ENCODE peak calls at places on chromosomes 2 and 18, in five cellular contexts. C is foreskin fibroblast; I is AG08396; U is stimulated activated naive B cell treated with anti-CD40 and anti-IgM and Interleukin-4, amounts not matched to agents 10 μg/mL and 1 μg/mL and 100 μg/mL, for 72 hours; J is GM12865. X is an unnamed sample.

GRCh38 chr2:31414601-31415241 is at the start of gene XDH:
- DNase-seq in C (peak), U (no peak), I (no peak), J (peak), X (no peak)

GRCh38 chr2:144481109-144481508 is 38.8 kb downstream of the ZEB2 start:
- DNase-seq in I (no peak), U (no peak), J (no peak), C (no peak), X (no peak)

GRCh38 chr2:109542384-109542783 is 71.4 kb downstream of the SEPTIN10 start:
- DNase-seq in U (no peak), I (no peak), C (no peak), J (no peak), X (no peak)

GRCh38 chr18:58870130-58870529 is 5.5 kb downstream of the ZNF532 start:
- DNase-seq in U (no peak), I (no peak), J (no peak), C (no peak), X (no peak)

GRCh38 chr2:241025639-241026038 is 27.2 kb downstream of the SNED1 start:
- DNase-seq in J (no peak), U (no peak), C (no peak), I (no peak), X (peak)

GRCh38 chr2:126915903-126916302 is 17.2 kb downstream of the TEX51 start:
- DNase-seq in J (no peak), C (no peak), I (no peak), U (no peak), X (no peak)

GRCh38 chr2:80304522-80304878 is at the start of gene LRRTM1:
- DNase-seq in I (peak), U (no peak), C (no peak), J (no peak), X (peak)

GRCh38 chr2:134549104-134549503 is 169.7 kb downstream of the TMEM163 start:
- DNase-seq in I (peak), C (peak), J (no peak), U (no peak), X (peak)

GRCh38 chr2:58899692-58900091 is 658.6 kb upstream of the FANCL start:
- DNase-seq in I (no peak), J (no peak), C (peak), U (no peak), X (peak)

GRCh38 chr2:231932985-231933915 is 7.1 kb upstream of the NPPC start:
- DNase-seq in J (no peak), C (no peak), U (no peak), I (peak), X (no peak)

GRCh38 chr18:32612651-32613050 is 142.0 kb upstream of the GAREM1 start:
- DNase-seq in U (no peak), I (no peak), C (no peak), J (no peak), X (no peak)

GRCh38 chr2:152098798-152099654 is at the start of gene CACNB4:
- DNase-seq in C (peak), J (peak), I (peak), U (no peak), X (no peak)

GRCh38 chr18:41501848-41502247 is 453.2 kb upstream of the PIK3C3 start:
- DNase-seq in U (no peak), C (no peak), J (no peak), I (no peak), X (no peak)

GRCh38 chr18:76490701-76491171 is 4.3 kb downstream of the ZNF516 start:
- DNase-seq in U (peak), C (no peak), J (peak), I (peak), X (peak)

GRCh38 chr18:57077786-57078552 is 68.9 kb upstream of the BOD1L2 start:
- DNase-seq in C (no peak), U (peak), I (no peak), J (peak), X (no peak)

GRCh38 chr2:170817999-170818293 is 1.3 kb downstream of the GAD1 start:
- DNase-seq in C (no peak), U (no peak), I (no peak), J (no peak), X (no peak)

GRCh38 chr2:189576361-189576760 is 4.2 kb downstream of the SLC40A1 start:
- DNase-seq in J (no peak), C (no peak), I (no peak), U (no peak), X (no peak)

GRCh38 chr2:134078349-134078748 is 175.5 kb upstream of the MGAT5 start:
- DNase-seq in C (no peak), J (no peak), I (no peak), U (no peak), X (no peak)

GRCh38 chr2:231015462-231015861 is 19.5 kb downstream of the SPATA3 start:
- DNase-seq in I (no peak), U (no peak), C (no peak), J (no peak), X (no peak)

GRCh38 chr2:37615808-37616673 is 55.4 kb downstream of the CDC42EP3 start:
- DNase-seq in I (no peak), U (peak), C (no peak), J (peak), X (no peak)

GRCh38 chr2:38274286-38275276 is 102.5 kb downstream of the ATL2 start:
- DNase-seq in C (peak), U (no peak), I (peak), J (peak), X (peak)

GRCh38 chr2:165357758-165358157 is 111.7 kb upstream of the CSRNP3 start:
- DNase-seq in U (no peak), C (peak), I (peak), J (peak), X (peak)

X was measured in fibroblast of lung.